ENCODE peak calls at places on chromosomes 11 and 22, in four cellular contexts. G is DMS153; P is C1 segment of cervical spinal cord; U is stimulated activated CD8-positive, alpha-beta memory T cell treated with anti-CD3 and anti-CD28 coated beads, Interleukin-2, amount 100 ng/mL, for 48 hours. V is an unnamed sample.

GRCh38 chr11:94199367-94200130 is 70.9 kb downstream of the PANX1 start:
- DNase-seq in G (no peak), U (no peak), P (no peak), V (no peak)

GRCh38 chr11:70763606-70764005 is 365.3 kb downstream of the CTTN start:
- DNase-seq in P (no peak), G (no peak), U (no peak), V (no peak)

GRCh38 chr11:46436113-46436512 is 44.5 kb upstream of the CHRM4 start:
- DNase-seq in U (no peak), G (no peak), P (no peak), V (no peak)

GRCh38 chr22:33639588-33640254 is 280.6 kb downstream of the LARGE1 start:
- DNase-seq in U (no peak), P (no peak), G (no peak), V (no peak)

GRCh38 chr11:2585566-2586090 is 114.2 kb downstream of the KCNQ1OT1 start:
- DNase-seq in P (no peak), U (no peak), G (no peak), V (no peak)

GRCh38 chr22:33895444-33895843 is 24.8 kb downstream of the LARGE1 start:
- DNase-seq in P (no peak), U (no peak), G (no peak), V (no peak)

GRCh38 chr22:21038405-21038804 is 6.0 kb upstream of the SLC7A4 start:
- DNase-seq in U (no peak), P (no peak), G (no peak), V (no peak)

GRCh38 chr11:64124147-64124546 is 41.8 kb downstream of the MACROD1 start:
- DNase-seq in G (no peak), U (no peak), P (no peak), V (no peak)

GRCh38 chr11:17383466-17383865 is 5.0 kb downstream of the KCNJ11 start:
- DNase-seq in P (no peak), G (no peak), U (no peak), V (no peak)

GRCh38 chr22:50302041-50302541 is 5.4 kb downstream of the PLXNB2 start:
- DNase-seq in G (no peak), U (no peak), P (no peak), V (no peak)

GRCh38 chr22:41469218-41469851 is 418 bp downstream of the ACO2 start:
- DNase-seq in U (no peak), G (no peak), P (no peak), V (peak; percentile 12)

GRCh38 chr22:43260818-43261217 is 73.9 kb upstream of the TTLL12 start:
- DNase-seq in U (no peak), G (no peak), P (no peak), V (no peak)

GRCh38 chr22:19429950-19430889 is 1.3 kb downstream of the HIRA start:
- DNase-seq in G (no peak), U (no peak), P (no peak), V (peak; percentile 23)

GRCh38 chr11:15307600-15307999 is 192.9 kb downstream of the INSC start:
- DNase-seq in U (no peak), P (no peak), G (no peak), V (no peak)

GRCh38 chr11:105861225-105861624 is 160.8 kb downstream of the MSANTD4 start:
- DNase-seq in G (peak; percentile 7), P (no peak), U (no peak), V (peak; percentile 11)

GRCh38 chr11:11810764-11811726 is 30.7 kb upstream of the USP47 start:
- DNase-seq in U (peak; percentile 1), P (no peak), G (no peak), V (no peak)

GRCh38 chr11:73420136-73420535 is 43.9 kb downstream of the RELT start:
- DNase-seq in G (no peak), P (no peak), U (no peak), V (no peak)

GRCh38 chr11:134530826-134531225 is 118.8 kb upstream of the B3GAT1 start:
- DNase-seq in U (no peak), G (no peak), P (no peak), V (no peak)

GRCh38 chr11:28924007-28924406 is 815.8 kb downstream of the METTL15 start:
- DNase-seq in P (no peak), G (no peak), U (no peak), V (no peak)

GRCh38 chr11:69442807-69443137 is 38.7 kb upstream of the LINC01488 start:
- DNase-seq in U (no peak), P (peak; percentile 67), G (peak; percentile 1), V (no peak)

GRCh38 chr22:22878211-22878570 is 9.4 kb upstream of the IGLL5 start:
- DNase-seq in G (no peak), U (no peak), P (no peak), V (no peak)

GRCh38 chr22:19596680-19597398 is 72.6 kb upstream of the CLDN5 start:
- DNase-seq in U (no peak), G (no peak), P (no peak), V (no peak)

GRCh38 chr22:44091021-44091721 is 67.1 kb downstream of the PARVB start:
- DNase-seq in P (no peak), G (no peak), U (peak; percentile 20), V (peak; percentile 38)

GRCh38 chr22:49760630-49761571 is 66.8 kb downstream of the BRD1 start:
- DNase-seq in U (no peak), P (no peak), G (no peak), V (no peak)

GRCh38 chr11:16261836-16262644 is 94.3 kb downstream of the SOX6 start:
- DNase-seq in G (no peak), P (no peak), U (no peak), V (peak; percentile 74)

GRCh38 chr11:73361953-73362776 is 14.0 kb upstream of the RELT start:
- DNase-seq in G (no peak), U (no peak), P (no peak), V (no peak)

GRCh38 chr11:29616611-29617010 is 400.2 kb downstream of the KCNA4 start:
- DNase-seq in G (no peak), U (no peak), P (no peak), V (no peak)

GRCh38 chr11:28463826-28464225 is 355.6 kb downstream of the METTL15 start:
- DNase-seq in U (no peak), G (no peak), P (no peak), V (no peak)

GRCh38 chr22:49199224-49199623 is 628.4 kb downstream of the BRD1 start:
- DNase-seq in G (no peak), P (no peak), U (no peak), V (no peak)

GRCh38 chr11:134345237-134345550 is 13.4 kb downstream of the GLB1L2 start:
- DNase-seq in U (no peak), P (no peak), G (no peak), V (no peak)

GRCh38 chr22:46918197-46918596 is 155.7 kb downstream of the TBC1D22A start:
- DNase-seq in P (no peak), G (no peak), U (no peak), V (no peak)

GRCh38 chr11:67649634-67650540 is 643 bp downstream of the ACY3 start:
- DNase-seq in P (no peak), G (no peak), U (no peak), V (peak; percentile 33)

GRCh38 chr11:60785806-60786361 is 751 bp downstream of the MS4A10 start:
- DNase-seq in P (no peak), U (no peak), G (no peak), V (no peak)

GRCh38 chr11:56916609-56917008 is 72.1 kb upstream of the OR5AK2 start:
- DNase-seq in U (no peak), P (no peak), G (peak; percentile 63), V (no peak)

GRCh38 chr11:288328-289144 is at the start of gene PGGHG:
- DNase-seq in P (no peak), U (no peak), G (no peak), V (peak; percentile 36)

GRCh38 chr11:34356576-34356917 is 1.3 kb downstream of the ABTB2 start:
- DNase-seq in P (no peak), U (no peak), G (no peak), V (peak; percentile 38)

GRCh38 chr11:8058216-8058615 is 22.8 kb upstream of the TUB start:
- DNase-seq in U (no peak), P (no peak), G (no peak), V (no peak)

GRCh38 chr11:75145972-75146519 is 4.9 kb upstream of the SLCO2B1 start:
- DNase-seq in P (no peak), G (no peak), U (no peak), V (no peak)